ENCODE peak calls at places on chromosomes 12 and 14, in seven cellular contexts. Z is heart right ventricle; G is tibial artery; P is K562; W is GM12878; M is CD4-positive, CD25-positive, alpha-beta regulatory T cell; Q is PC-9. N is an unnamed sample.

GRCh38 chr14:86505808-86506207 is 975.9 kb downstream of the FLRT2 start:
- DNase-seq in P (no peak), Z (no peak), M (no peak), G (no peak), Q (no peak), W (no peak), N (no peak)

GRCh38 chr14:54182419-54183040 is 214.3 kb upstream of the CDKN3 start:
- DNase-seq in P (no peak), Q (peak; percentile 53), G (no peak), W (no peak), Z (no peak), M (no peak), N (no peak)

GRCh38 chr12:5260086-5260485 is 171.8 kb upstream of the NTF3 start:
- DNase-seq in Q (no peak), Z (no peak), W (no peak), G (no peak), P (no peak), M (no peak), N (no peak)

GRCh38 chr14:38210168-38210567 is 2.5 kb downstream of the SSTR1 start:
- DNase-seq in G (peak; percentile 20), Q (no peak), Z (no peak), M (no peak), W (no peak), P (no peak), N (no peak)

GRCh38 chr14:77186911-77187648 is 5.5 kb downstream of the TMEM63C start:
- DNase-seq in Z (no peak), M (no peak), G (no peak), W (no peak), Q (peak; percentile 72), P (no peak), N (no peak)

GRCh38 chr12:69085852-69086251 is 152.9 kb upstream of the CPM start:
- DNase-seq in W (no peak), P (no peak), G (no peak), Z (no peak), M (no peak), Q (no peak), N (no peak)

GRCh38 chr12:116881325-116881866 is at the start of gene HRK:
- DNase-seq in M (no peak), Z (peak; percentile 6), Q (peak; percentile 66), P (no peak), G (no peak), W (no peak), N (no peak)

GRCh38 chr12:42786400-42786799 is 196.9 kb upstream of the PRICKLE1 start:
- DNase-seq in W (no peak), M (no peak), Q (no peak), P (no peak), Z (no peak), G (no peak), N (no peak)

GRCh38 chr12:105409881-105410471 is 79.5 kb downstream of the C12orf75 start:
- DNase-seq in P (no peak), W (no peak), G (peak; percentile 62), Q (no peak), Z (peak; percentile 83), M (peak; percentile 19), N (no peak)

GRCh38 chr14:61582815-61583214 is 112.5 kb upstream of the HIF1A start:
- DNase-seq in P (no peak), W (no peak), Q (peak; percentile 6), M (no peak), Z (no peak), G (no peak), N (no peak)

GRCh38 chr14:22039938-22040780 is 366.5 kb upstream of the OR4E1 start:
- DNase-seq in Q (no peak), W (no peak), G (no peak), M (peak; percentile 66), Z (no peak), P (no peak), N (no peak)

GRCh38 chr12:13811061-13811460 is 170.3 kb downstream of the GRIN2B start:
- DNase-seq in M (no peak), G (no peak), P (no peak), Q (no peak), Z (no peak), W (no peak), N (no peak)

GRCh38 chr12:65511134-65511912 is 232.8 kb downstream of the MSRB3 start:
- DNase-seq in Z (peak; percentile 56), Q (no peak), M (no peak), P (no peak), W (no peak), G (no peak), N (no peak)

GRCh38 chr12:98671459-98671858 is 26.4 kb downstream of the APAF1 start:
- DNase-seq in W (no peak), Z (no peak), G (no peak), Q (no peak), M (no peak), P (peak; percentile 83), N (no peak)

GRCh38 chr12:104168596-104168995 is 30.6 kb upstream of the NFYB start:
- DNase-seq in Z (no peak), G (no peak), P (no peak), M (no peak), Q (no peak), W (no peak), N (no peak)

GRCh38 chr14:51547701-51548100 is 104.0 kb upstream of the FRMD6 start:
- DNase-seq in M (no peak), G (no peak), Q (no peak), Z (no peak), W (no peak), P (no peak), N (no peak)

GRCh38 chr14:21525571-21525970 is 575 bp downstream of the SALL2 start:
- DNase-seq in Z (no peak), W (no peak), P (peak; percentile 72), G (no peak), M (no peak), Q (no peak), N (no peak)

GRCh38 chr12:48995061-48995879 is 3.9 kb downstream of the DDN start:
- DNase-seq in Z (peak; percentile 80), W (no peak), M (no peak), P (peak; percentile 84), Q (peak; percentile 64), G (peak; percentile 82), N (no peak)

GRCh38 chr12:69415471-69416275 is 54.5 kb upstream of the FRS2 start:
- DNase-seq in M (peak; percentile 36), Z (peak; percentile 37), Q (no peak), G (peak; percentile 65), W (no peak), P (peak; percentile 55), N (peak; percentile 64)

GRCh38 chr12:4133636-4134433 is 139.7 kb upstream of the CCND2 start:
- DNase-seq in W (no peak), Z (peak; percentile 41), P (no peak), G (no peak), Q (no peak), M (no peak), N (no peak)

GRCh38 chr14:33463731-33464130 is 487.1 kb downstream of the EGLN3 start:
- DNase-seq in Z (no peak), W (no peak), M (no peak), Q (no peak), G (no peak), P (no peak), N (no peak)

GRCh38 chr14:105527381-105528196 is 1.2 kb downstream of the TMEM121 start:
- DNase-seq in W (no peak), M (no peak), P (no peak), Z (no peak), Q (no peak), G (no peak), N (no peak)
- H3K9me3 ChIP-seq in W (no peaks in the 10 kb centered on the region), M (no peaks in the 10 kb centered on the region), P (no peaks in the 10 kb centered on the region), Z (no peaks in the 10 kb centered on the region), Q (no peaks in the 10 kb centered on the region), G (no peaks in the 10 kb centered on the region), N (peaks cover 11% of the 10 kb centered on the region)

DNA sequence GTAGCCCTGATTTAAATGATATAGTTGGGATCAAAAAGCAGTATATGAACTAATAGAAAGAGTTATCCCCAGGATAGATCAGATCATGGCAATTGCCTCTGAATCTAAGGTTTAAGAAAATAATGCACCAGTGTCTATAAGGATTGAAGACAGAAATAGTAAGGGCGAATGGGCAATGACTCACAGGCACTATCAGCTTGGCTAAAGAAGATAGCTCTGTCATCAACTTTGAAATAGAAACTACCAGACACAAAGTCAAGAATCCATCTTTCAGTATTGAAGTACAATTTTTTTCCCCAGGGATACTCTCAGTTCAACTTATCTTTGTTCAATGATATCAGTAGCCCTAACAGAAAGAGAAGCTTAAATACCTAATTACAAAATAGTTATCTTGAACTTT is 13.2 kb upstream of the CLEC7A start:
- DNase-seq in Z (no peak), M (no peak), Q (no peak), W (no peak), G (no peak), P (no peak), N (no peak)
- H3K4me3 ChIP-seq in Z (no peak overlapping the region), M (no peak overlapping the region), Q (no peak overlapping the region), W (no peak overlapping the region), G (no peak overlapping the region), P (no peak overlapping the region), N (no peak overlapping the region)

GRCh38 chr12:73240110-73240509 is 967.9 kb downstream of the TRHDE start:
- DNase-seq in Z (no peak), G (no peak), W (no peak), P (no peak), M (no peak), Q (no peak), N (no peak)

GRCh38 chr12:73235387-73235786 is 963.2 kb downstream of the TRHDE start:
- DNase-seq in G (no peak), Q (no peak), Z (no peak), M (no peak), W (no peak), P (no peak), N (no peak)
- H3K9me3 ChIP-seq in G (peaks cover 9% of the 10 kb centered on the region), Q (no peaks in the 10 kb centered on the region), Z (no peaks in the 10 kb centered on the region), M (peaks cover 5% of the 10 kb centered on the region), W (no peaks in the 10 kb centered on the region), P (no peaks in the 10 kb centered on the region), N (no peaks in the 10 kb centered on the region)

GRCh38 chr12:99983721-99984258 is 946 bp downstream of the ANKS1B start:
- DNase-seq in W (no peak), Z (no peak), Q (no peak), P (no peak), M (no peak), G (no peak), N (no peak)

GRCh38 chr12:99985129-99985570 is 414 bp upstream of the ANKS1B start:
- DNase-seq in W (no peak), G (no peak), Q (no peak), M (peak; percentile 2), Z (no peak), P (no peak), N (no peak)

GRCh38 chr12:99979471-99979870 is 5.3 kb downstream of the ANKS1B start:
- DNase-seq in P (no peak), M (no peak), Q (no peak), G (no peak), W (no peak), Z (no peak), N (no peak)

GRCh38 chr12:99984271-99985128 is at the start of gene ANKS1B:
- DNase-seq in P (peak; percentile 52), Z (peak; percentile 19), G (peak; percentile 38), M (peak; percentile 2), Q (no peak), W (no peak), N (peak; percentile 35)

DNA sequence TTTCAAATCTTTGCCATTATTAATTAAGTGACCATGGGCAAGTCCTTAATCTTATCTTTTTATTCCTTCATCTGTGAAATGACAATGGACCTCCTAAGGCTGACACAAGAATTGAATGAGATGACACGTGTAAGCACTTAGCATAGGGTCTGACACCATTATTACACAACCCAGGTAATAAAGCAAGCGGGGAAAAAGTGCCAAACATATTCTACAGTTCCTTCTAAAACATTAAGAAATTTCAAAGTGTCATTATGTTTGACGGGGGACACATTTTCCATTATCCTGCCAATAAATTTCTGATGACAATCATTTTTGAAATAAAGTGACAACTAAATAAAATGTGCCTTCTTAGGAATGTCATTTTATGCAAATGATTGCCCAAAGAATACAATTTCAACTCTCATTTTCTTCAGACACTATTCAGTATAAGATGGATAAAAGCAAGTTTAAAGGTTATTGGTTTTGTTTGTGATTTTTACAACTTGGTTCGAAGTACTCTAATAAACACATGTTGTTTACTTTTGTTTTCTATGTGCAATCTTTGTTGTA is 3.0 kb downstream of the ANKS1B start:
- DNase-seq in G (no peak), Q (no peak), Z (no peak), P (no peak), W (no peak), M (no peak), N (no peak)
- H3K4me3 ChIP-seq in G (no peak overlapping the region), Q (no peak overlapping the region), Z (no peak overlapping the region), P (no peak overlapping the region), W (no peak overlapping the region), M (no peak overlapping the region), N (no peak overlapping the region)

N was measured in iPS DF 6.9.